ENCODE peak calls at places on chromosome 22, in seven cellular contexts. E is psoas muscle; N is T-cell; M is hypothalamus; U is AG04450; B is CD4-positive, alpha-beta T cell; I is hepatic stellate cell. A is an unnamed sample.

GRCh38 chr22:20060700-20061480 is 19.2 kb upstream of the DGCR8 start:
- DNase-seq in E (no peak), B (no peak), U (no peak), M (no peak), I (no peak), N (no peak), A (no peak)

GRCh38 chr22:38298312-38299000 is 18.8 kb downstream of the CSNK1E start:
- DNase-seq in M (no peak), N (no peak), E (peak), U (no peak), B (peak), I (no peak), A (no peak)

GRCh38 chr22:44159230-44159629 is 21.5 kb upstream of the PARVG start:
- DNase-seq in U (no peak), I (no peak), M (no peak), N (no peak), E (no peak), B (no peak), A (peak)

GRCh38 chr22:24142241-24142640 is 39.0 kb upstream of the SUSD2 start:
- DNase-seq in M (no peak), E (no peak), N (no peak), I (no peak), U (no peak), B (no peak), A (no peak)

GRCh38 chr22:50034126-50035081 is 21.8 kb upstream of the IL17REL start:
- DNase-seq in I (no peak), M (no peak), E (no peak), N (no peak), B (no peak), U (no peak), A (no peak)

GRCh38 chr22:19775496-19776325 is 15.1 kb downstream of the TBX1 start:
- DNase-seq in E (peak), N (no peak), I (no peak), B (no peak), U (no peak), M (no peak), A (no peak)

GRCh38 chr22:30947821-30948454 is 20.6 kb downstream of the MORC2 start:
- DNase-seq in E (no peak), B (no peak), M (no peak), U (peak), I (peak), N (no peak), A (peak)

GRCh38 chr22:19846620-19847344 is 7.9 kb downstream of the GNB1L start:
- DNase-seq in E (no peak), N (no peak), U (no peak), B (no peak), I (no peak), M (no peak), A (no peak)

GRCh38 chr22:17678817-17679385 is 40.3 kb downstream of the BCL2L13 start:
- DNase-seq in U (no peak), M (no peak), N (no peak), E (no peak), I (no peak), B (no peak), A (no peak)

GRCh38 chr22:30860176-30861105 is 108.1 kb downstream of the MORC2 start:
- DNase-seq in U (no peak), B (no peak), I (peak), N (no peak), E (no peak), M (no peak), A (no peak)

GRCh38 chr22:28283025-28283654 is 364.1 kb upstream of the PITPNB start:
- DNase-seq in N (no peak), E (no peak), M (no peak), I (no peak), U (no peak), B (no peak), A (no peak)

GRCh38 chr22:38921801-38922200 is 35.6 kb upstream of the APOBEC3A start:
- DNase-seq in N (no peak), I (no peak), B (no peak), U (no peak), E (no peak), M (no peak), A (no peak)

GRCh38 chr22:16959345-16959930 is 48.6 kb downstream of the GAB4 start:
- DNase-seq in M (no peak), I (no peak), N (no peak), E (no peak), U (no peak), B (no peak), A (no peak)

GRCh38 chr22:28442951-28443876 is 236.4 kb downstream of the TTC28 start:
- DNase-seq in N (no peak), M (peak), E (peak), I (peak), B (peak), U (no peak), A (peak)

GRCh38 chr22:43883719-43884415 is 7.9 kb downstream of the PNPLA5 start:
- DNase-seq in M (no peak), E (peak), U (no peak), I (no peak), B (no peak), N (no peak), A (no peak)

GRCh38 chr22:22076937-22077703 is 94.5 kb upstream of the TOP3B start:
- DNase-seq in U (no peak), M (no peak), I (no peak), B (no peak), E (no peak), N (no peak), A (no peak)

GRCh38 chr22:25777870-25778269 is 35.9 kb downstream of the MYO18B start:
- DNase-seq in B (no peak), I (peak), N (no peak), M (no peak), E (peak), U (no peak), A (peak)

GRCh38 chr22:46666577-46667244 is 46.5 kb downstream of the GRAMD4 start:
- DNase-seq in U (no peak), N (no peak), B (no peak), M (no peak), I (no peak), E (peak), A (no peak)

GRCh38 chr22:49380095-49380827 is 447.4 kb downstream of the BRD1 start:
- DNase-seq in I (no peak), N (no peak), U (no peak), B (no peak), M (no peak), E (no peak), A (no peak)